ENCODE peak calls at places on chromosome 7, in five cellular contexts. One of them, this sample, is unnamed.

GRCh38 chr7:150313870-150314269 is 9.3 kb upstream of the LRRC61 start:
- DNase-seq in H1: no peak
- DNase-seq in sigmoid colon: no peak
- DNase-seq in esophagus muscularis mucosa: no peak
- DNase-seq in stomach: no peak
- DNase-seq in this sample: peak; percentile 61

GRCh38 chr7:72538147-72538546 is 126.0 kb upstream of the CALN1 start:
- DNase-seq in H1: no peak
- DNase-seq in sigmoid colon: no peak
- DNase-seq in esophagus muscularis mucosa: no peak
- DNase-seq in stomach: no peak
- DNase-seq in this sample: no peak

GRCh38 chr7:51009716-51010496 is 227.2 kb upstream of the GRB10 start:
- DNase-seq in H1: no peak
- DNase-seq in sigmoid colon: no peak
- DNase-seq in esophagus muscularis mucosa: peak; percentile 89
- DNase-seq in stomach: no peak
- DNase-seq in this sample: no peak

GRCh38 chr7:108062250-108063014 is 59.5 kb upstream of the LAMB1 start:
- DNase-seq in H1: no peak
- DNase-seq in sigmoid colon: no peak
- DNase-seq in esophagus muscularis mucosa: no peak
- DNase-seq in stomach: no peak
- DNase-seq in this sample: no peak

GRCh38 chr7:35415411-35415822 is 161.5 kb upstream of the TBX20 start:
- DNase-seq in H1: no peak
- DNase-seq in sigmoid colon: no peak
- DNase-seq in esophagus muscularis mucosa: peak; percentile 86
- DNase-seq in stomach: no peak
- DNase-seq in this sample: no peak

GRCh38 chr7:45026984-45027773 is 27.2 kb downstream of the CCM2 start:
- DNase-seq in H1: no peak
- DNase-seq in sigmoid colon: no peak
- DNase-seq in esophagus muscularis mucosa: no peak
- DNase-seq in stomach: no peak
- DNase-seq in this sample: no peak

GRCh38 chr7:12493407-12493806 is 77.1 kb upstream of the SCIN start:
- DNase-seq in H1: no peak
- DNase-seq in sigmoid colon: no peak
- DNase-seq in esophagus muscularis mucosa: no peak
- DNase-seq in stomach: peak; percentile 36
- DNase-seq in this sample: no peak

GRCh38 chr7:108166687-108167086 is 36.5 kb upstream of the LAMB4 start:
- DNase-seq in H1: no peak
- DNase-seq in sigmoid colon: no peak
- DNase-seq in esophagus muscularis mucosa: no peak
- DNase-seq in stomach: no peak
- DNase-seq in this sample: no peak

GRCh38 chr7:24609059-24609458 is 35.8 kb downstream of the PALS2 start:
- DNase-seq in H1: no peak
- DNase-seq in sigmoid colon: no peak
- DNase-seq in esophagus muscularis mucosa: no peak
- DNase-seq in stomach: no peak
- DNase-seq in this sample: no peak

GRCh38 chr7:41567350-41568114 is 135.4 kb downstream of the INHBA start:
- DNase-seq in H1: no peak
- DNase-seq in sigmoid colon: no peak
- DNase-seq in esophagus muscularis mucosa: no peak
- DNase-seq in stomach: no peak
- DNase-seq in this sample: no peak

GRCh38 chr7:156816943-156817572 is 75.9 kb downstream of the LMBR1 start:
- DNase-seq in H1: no peak
- DNase-seq in sigmoid colon: no peak
- DNase-seq in esophagus muscularis mucosa: no peak
- DNase-seq in stomach: no peak
- DNase-seq in this sample: no peak

GRCh38 chr7:119562839-119563238 is 710.1 kb upstream of the KCND2 start:
- DNase-seq in H1: no peak
- DNase-seq in sigmoid colon: no peak
- DNase-seq in esophagus muscularis mucosa: no peak
- DNase-seq in stomach: no peak
- DNase-seq in this sample: no peak

GRCh38 chr7:75962607-75963382 is 31.6 kb downstream of the TMEM120A start:
- DNase-seq in H1: no peak
- DNase-seq in sigmoid colon: no peak
- DNase-seq in esophagus muscularis mucosa: no peak
- DNase-seq in stomach: no peak
- DNase-seq in this sample: no peak

GRCh38 chr7:6564091-6564770 is 13.0 kb upstream of the GRID2IP start:
- DNase-seq in H1: no peak
- DNase-seq in sigmoid colon: no peak
- DNase-seq in esophagus muscularis mucosa: no peak
- DNase-seq in stomach: no peak
- DNase-seq in this sample: no peak

GRCh38 chr7:158951725-158952124 is 95.4 kb downstream of the DYNC2I1 start:
- DNase-seq in H1: no peak
- DNase-seq in sigmoid colon: no peak
- DNase-seq in esophagus muscularis mucosa: no peak
- DNase-seq in stomach: no peak
- DNase-seq in this sample: no peak

GRCh38 chr7:25636871-25637283 is 408.6 kb upstream of the NPVF start:
- DNase-seq in H1: no peak
- DNase-seq in sigmoid colon: no peak
- DNase-seq in esophagus muscularis mucosa: no peak
- DNase-seq in stomach: no peak
- DNase-seq in this sample: no peak

GRCh38 chr7:107359520-107360316 is 110.1 kb upstream of the GPR22 start:
- DNase-seq in H1: no peak
- DNase-seq in sigmoid colon: no peak
- DNase-seq in esophagus muscularis mucosa: no peak
- DNase-seq in stomach: no peak
- DNase-seq in this sample: no peak

GRCh38 chr7:15424468-15424867 is 137.3 kb downstream of the AGMO start:
- DNase-seq in H1: no peak
- DNase-seq in sigmoid colon: no peak
- DNase-seq in esophagus muscularis mucosa: no peak
- DNase-seq in stomach: no peak
- DNase-seq in this sample: no peak

GRCh38 chr7:116805100-116805544 is 57.3 kb upstream of the CAPZA2 start:
- DNase-seq in H1: no peak
- DNase-seq in sigmoid colon: no peak
- DNase-seq in esophagus muscularis mucosa: no peak
- DNase-seq in stomach: no peak
- DNase-seq in this sample: no peak

GRCh38 chr7:73870041-73870492 is 9.1 kb downstream of the TMEM270 start:
- DNase-seq in H1: no peak
- DNase-seq in sigmoid colon: peak; percentile 73
- DNase-seq in esophagus muscularis mucosa: no peak
- DNase-seq in stomach: no peak
- DNase-seq in this sample: no peak

GRCh38 chr7:66016131-66016461 is 34.1 kb upstream of the GUSB start:
- DNase-seq in H1: no peak
- DNase-seq in sigmoid colon: no peak
- DNase-seq in esophagus muscularis mucosa: no peak
- DNase-seq in stomach: no peak
- DNase-seq in this sample: no peak

GRCh38 chr7:66015440-66016130 is 33.6 kb upstream of the GUSB start:
- DNase-seq in H1: no peak
- DNase-seq in sigmoid colon: no peak
- DNase-seq in esophagus muscularis mucosa: no peak
- DNase-seq in stomach: no peak
- DNase-seq in this sample: no peak

DNA sequence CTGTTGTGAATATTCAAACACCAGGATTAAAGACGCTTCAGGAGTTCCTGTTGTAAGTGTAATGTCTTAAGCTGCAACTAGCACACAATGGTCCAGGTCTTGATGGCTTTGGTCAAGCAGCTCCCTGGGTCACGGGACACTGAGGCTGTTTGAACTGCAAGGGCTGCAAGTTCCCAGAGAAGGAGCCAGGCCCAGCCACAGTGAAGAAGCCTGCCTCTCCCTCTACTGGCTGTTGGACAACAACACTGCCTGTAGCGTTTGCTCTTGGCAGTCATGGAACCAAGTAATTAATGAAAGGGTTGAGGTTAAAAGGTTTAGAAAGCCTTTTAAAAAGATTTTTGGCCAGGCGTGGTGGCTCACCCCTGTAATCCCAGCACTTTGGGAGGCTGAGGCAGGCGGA is 31.9 kb upstream of the GUSB start:
- DNase-seq in H1: peak; percentile 38
- DNase-seq in sigmoid colon: no peak
- DNase-seq in esophagus muscularis mucosa: no peak
- DNase-seq in stomach: peak; percentile 62
- DNase-seq in this sample: no peak
- TF ChIP-seq POLR2AphosphoS5 in H1: no peak
- TF ChIP-seq POLR2AphosphoS5 in sigmoid colon: no peak
- TF ChIP-seq POLR2AphosphoS5 in esophagus muscularis mucosa: no peak
- TF ChIP-seq POLR2AphosphoS5 in stomach: no peak
- TF ChIP-seq POLR2AphosphoS5 in this sample: no peak

DNA sequence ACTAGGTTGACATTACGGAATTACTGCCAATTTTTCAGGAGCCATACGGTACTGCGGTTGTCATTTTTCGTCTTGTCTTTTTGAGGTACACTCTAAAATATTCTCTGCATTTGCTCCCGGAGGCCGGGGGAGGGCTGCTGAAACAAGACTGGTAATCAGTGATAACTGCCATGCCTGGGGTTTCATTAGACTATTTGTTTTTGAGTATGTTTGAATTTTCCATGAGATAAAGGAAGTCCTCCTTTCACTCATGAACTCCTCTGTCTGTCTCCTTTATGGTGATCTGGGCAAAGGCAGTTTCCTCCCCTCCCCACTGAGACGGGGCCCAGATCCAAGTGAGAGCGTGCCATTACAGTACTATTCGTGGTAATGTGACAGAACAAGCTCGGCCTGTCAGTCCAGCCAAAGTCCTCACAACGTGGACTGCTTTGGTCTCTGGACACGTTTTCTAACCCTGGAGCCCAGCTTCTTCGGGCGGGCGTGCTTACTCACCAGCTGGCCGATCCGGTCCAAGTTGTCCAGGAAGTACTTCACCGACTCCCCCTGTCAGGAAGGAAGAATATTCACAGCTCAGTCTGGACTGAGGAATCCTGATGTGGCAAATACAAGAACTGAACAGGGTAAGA is 45.1 kb downstream of the AMZ1 start:
- DNase-seq in H1: no peak
- DNase-seq in sigmoid colon: peak; percentile 91
- DNase-seq in esophagus muscularis mucosa: no peak
- DNase-seq in stomach: peak; percentile 74
- DNase-seq in this sample: peak; percentile 96
- TF ChIP-seq POLR2AphosphoS5 in H1: no peak
- TF ChIP-seq POLR2AphosphoS5 in sigmoid colon: no peak
- TF ChIP-seq POLR2AphosphoS5 in esophagus muscularis mucosa: peak; percentile 26
- TF ChIP-seq POLR2AphosphoS5 in stomach: no peak
- TF ChIP-seq POLR2AphosphoS5 in this sample: peak; percentile 70

DNA sequence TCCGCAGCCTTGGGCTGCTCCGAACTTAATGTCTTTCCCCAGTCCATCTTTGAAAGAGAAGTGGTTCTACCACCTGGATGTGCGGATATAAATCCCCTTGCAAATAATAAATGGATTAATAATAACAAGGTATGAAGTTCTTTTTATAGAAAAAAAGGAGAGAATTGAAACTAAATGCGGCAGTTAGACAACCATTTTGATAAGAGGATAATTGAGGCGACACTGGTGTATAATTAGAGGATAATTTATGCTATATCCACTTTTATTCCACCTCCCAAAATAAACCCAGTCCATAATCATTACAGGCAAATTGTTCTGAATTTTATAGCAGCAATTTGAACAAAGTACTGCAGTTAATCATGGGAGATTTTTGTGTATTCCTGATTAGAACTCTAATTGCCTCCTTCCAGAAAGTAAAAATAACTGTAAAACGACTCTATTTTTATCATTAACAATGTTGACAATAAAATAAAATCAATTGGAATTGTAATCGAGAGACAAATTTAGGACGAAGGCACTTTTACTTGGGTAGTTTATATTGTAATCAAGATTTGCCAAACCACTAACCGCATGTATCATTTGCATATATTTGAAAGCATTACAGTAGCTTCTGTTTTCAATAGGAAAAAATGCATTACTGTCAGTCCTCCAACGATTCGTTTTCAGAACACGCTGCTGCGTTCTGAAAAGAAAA is 969 bp upstream of the DLX6 start:
- DNase-seq in H1: no peak
- DNase-seq in sigmoid colon: no peak
- DNase-seq in esophagus muscularis mucosa: no peak
- DNase-seq in stomach: no peak
- DNase-seq in this sample: no peak
- TF ChIP-seq POLR2AphosphoS5 in H1: no peak
- TF ChIP-seq POLR2AphosphoS5 in sigmoid colon: no peak
- TF ChIP-seq POLR2AphosphoS5 in esophagus muscularis mucosa: no peak
- TF ChIP-seq POLR2AphosphoS5 in stomach: no peak
- TF ChIP-seq POLR2AphosphoS5 in this sample: no peak

GRCh38 chr7:594212-594913 is 74.7 kb upstream of the PDGFA start:
- DNase-seq in H1: no peak
- DNase-seq in sigmoid colon: no peak
- DNase-seq in esophagus muscularis mucosa: no peak
- DNase-seq in stomach: no peak
- DNase-seq in this sample: no peak

GRCh38 chr7:595621-596010 is 76.0 kb upstream of the PDGFA start:
- DNase-seq in H1: no peak
- DNase-seq in sigmoid colon: no peak
- DNase-seq in esophagus muscularis mucosa: no peak
- DNase-seq in stomach: no peak
- DNase-seq in this sample: no peak

GRCh38 chr7:591856-592628 is 72.4 kb upstream of the PDGFA start:
- DNase-seq in H1: no peak
- DNase-seq in sigmoid colon: no peak
- DNase-seq in esophagus muscularis mucosa: no peak
- DNase-seq in stomach: no peak
- DNase-seq in this sample: no peak

GRCh38 chr7:594920-595620 is 75.4 kb upstream of the PDGFA start:
- DNase-seq in H1: no peak
- DNase-seq in sigmoid colon: no peak
- DNase-seq in esophagus muscularis mucosa: no peak
- DNase-seq in stomach: no peak
- DNase-seq in this sample: no peak

DNA sequence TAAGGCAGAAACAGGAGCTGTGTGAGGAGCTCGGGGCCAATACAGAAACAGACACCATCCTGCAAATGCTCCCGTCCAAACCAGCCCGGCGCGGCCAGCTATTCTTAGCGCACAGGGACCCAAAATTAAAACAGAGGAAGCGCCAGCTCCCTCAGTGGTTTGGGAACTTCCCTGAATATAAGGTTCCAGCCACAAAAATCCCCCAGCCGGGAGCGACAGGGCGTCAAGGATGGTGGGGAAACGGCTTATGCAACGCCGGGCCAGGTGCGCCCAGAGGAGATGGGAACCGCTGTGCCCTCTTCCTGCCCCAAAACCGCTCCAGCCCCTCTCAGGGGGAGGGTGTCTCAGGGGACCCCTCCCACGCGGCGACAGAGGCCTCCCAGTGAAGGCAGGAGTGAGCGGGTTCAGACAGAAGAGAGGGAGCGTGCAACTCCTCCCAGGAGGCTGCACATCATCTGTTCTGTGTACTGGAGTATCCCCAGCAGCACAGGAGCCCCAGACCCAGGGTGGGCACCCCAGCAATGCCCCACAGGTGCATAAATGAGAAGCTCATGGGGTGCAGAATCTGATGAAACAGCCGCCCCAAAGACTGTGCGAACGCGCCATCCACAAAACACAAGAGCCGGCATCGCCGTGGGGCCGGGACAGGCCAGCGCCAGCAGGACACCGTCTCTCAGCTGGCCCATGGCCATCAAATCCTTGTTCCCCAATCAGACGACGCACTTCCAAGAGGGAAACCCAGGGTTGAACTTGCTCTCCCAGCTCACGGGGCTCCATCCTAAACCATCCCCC is 73.9 kb upstream of the PDGFA start:
- DNase-seq in H1: no peak
- DNase-seq in sigmoid colon: no peak
- DNase-seq in esophagus muscularis mucosa: no peak
- DNase-seq in stomach: no peak
- DNase-seq in this sample: no peak
- TF ChIP-seq POLR2AphosphoS5 in H1: no peak
- TF ChIP-seq POLR2AphosphoS5 in sigmoid colon: no peak
- TF ChIP-seq POLR2AphosphoS5 in esophagus muscularis mucosa: no peak
- TF ChIP-seq POLR2AphosphoS5 in stomach: no peak
- TF ChIP-seq POLR2AphosphoS5 in this sample: no peak